ENCODE peak calls at places on chromosomes 7 and 10, in six cellular contexts. D is NCI-H1092; G is HT1080; W is A172; C is effector CD8-positive, alpha-beta T cell; B is stimulated activated CD4-positive, alpha-beta T cell treated with anti-CD3 and anti-CD28 coated beads, Interleukin-12 subunit alpha, Interleukin-12 subunit beta, amount 100 ng/mL, for 4 hours. O is an unnamed sample.

GRCh38 chr10:50917486-50917885 is 32.1 kb upstream of the A1CF start:
- DNase-seq in D (no peak), G (peak; percentile 48), W (peak; percentile 5), C (no peak), B (no peak), O (no peak)

GRCh38 chr10:108392286-108392685 is 1227.8 kb upstream of the SORCS1 start:
- DNase-seq in D (no peak), G (peak; percentile 59), W (peak; percentile 66), C (no peak), B (no peak), O (no peak)

GRCh38 chr7:140047197-140047596 is 15.6 kb downstream of the PARP12 start:
- DNase-seq in D (no peak), G (no peak), W (no peak), C (no peak), B (no peak), O (no peak)

GRCh38 chr7:122864016-122864415 is 22.2 kb downstream of the CADPS2 start:
- DNase-seq in D (no peak), G (no peak), W (no peak), C (no peak), B (no peak), O (no peak)

GRCh38 chr10:69835875-69836727 is 34.4 kb downstream of the COL13A1 start:
- DNase-seq in D (no peak), G (no peak), W (no peak), C (no peak), B (no peak), O (no peak)

GRCh38 chr10:6013413-6014192 is 36.3 kb upstream of the IL15RA start:
- DNase-seq in D (no peak), G (no peak), W (no peak), C (no peak), B (no peak), O (no peak)

GRCh38 chr7:13201628-13202027 is 514.2 kb downstream of the ARL4A start:
- DNase-seq in D (no peak), G (no peak), W (no peak), C (no peak), B (no peak), O (no peak)

GRCh38 chr7:41579961-41580935 is 122.6 kb downstream of the INHBA start:
- DNase-seq in D (no peak), G (peak; percentile 93), W (peak; percentile 98), C (no peak), B (no peak), O (no peak)

GRCh38 chr7:84686373-84686772 is 491.8 kb upstream of the SEMA3A start:
- DNase-seq in D (no peak), G (no peak), W (no peak), C (no peak), B (no peak), O (no peak)

GRCh38 chr10:97861351-97861750 is 11.7 kb downstream of the GOLGA7B start:
- DNase-seq in D (no peak), G (peak; percentile 87), W (peak; percentile 97), C (no peak), B (no peak), O (no peak)

GRCh38 chr7:139745330-139746143 is 32.3 kb downstream of the HIPK2 start:
- DNase-seq in D (peak; percentile 36), G (no peak), W (no peak), C (no peak), B (no peak), O (no peak)

GRCh38 chr7:20331231-20331880 is 656 bp downstream of the ITGB8 start:
- DNase-seq in D (peak; percentile 39), G (peak; percentile 24), W (peak; percentile 46), C (no peak), B (peak; percentile 4), O (peak; percentile 43)

GRCh38 chr7:140983802-140984201 is 30.9 kb downstream of the MRPS33 start:
- DNase-seq in D (no peak), G (peak; percentile 5), W (no peak), C (no peak), B (no peak), O (no peak)

GRCh38 chr10:33352154-33352553 is 17.7 kb upstream of the NRP1 start:
- DNase-seq in D (no peak), G (peak; percentile 80), W (peak; percentile 71), C (no peak), B (no peak), O (no peak)

GRCh38 chr10:109126541-109126940 is 796.8 kb downstream of the XPNPEP1 start:
- DNase-seq in D (no peak), G (no peak), W (no peak), C (no peak), B (no peak), O (no peak)

GRCh38 chr10:62666264-62666663 is 138.3 kb upstream of the ADO start:
- DNase-seq in D (no peak), G (no peak), W (no peak), C (no peak), B (no peak), O (no peak)

GRCh38 chr10:79286318-79286951 is 60.8 kb upstream of the PPIF start:
- DNase-seq in D (no peak), G (no peak), W (no peak), C (peak; percentile 38), B (peak; percentile 71), O (no peak)

GRCh38 chr7:147245274-147245673 is 1128.7 kb downstream of the CNTNAP2 start:
- DNase-seq in D (peak; percentile 25), G (peak; percentile 43), W (peak; percentile 63), C (no peak), B (no peak), O (no peak)

GRCh38 chr7:84237533-84238173 is 43.1 kb upstream of the SEMA3A start:
- DNase-seq in D (no peak), G (peak; percentile 94), W (peak; percentile 84), C (no peak), B (no peak), O (no peak)

GRCh38 chr7:101538596-101539459 is 90.3 kb downstream of the MYL10 start:
- DNase-seq in D (peak; percentile 22), G (peak; percentile 36), W (peak; percentile 25), C (peak; percentile 46), B (peak; percentile 56), O (peak; percentile 79)

GRCh38 chr10:113764598-113764997 is 13.1 kb downstream of the PLEKHS1 start:
- DNase-seq in D (no peak), G (no peak), W (no peak), C (no peak), B (no peak), O (no peak)

GRCh38 chr7:133703547-133703946 is 423.6 kb upstream of the LRGUK start:
- DNase-seq in D (no peak), G (peak; percentile 72), W (peak; percentile 42), C (no peak), B (no peak), O (no peak)

GRCh38 chr10:42111076-42111475 is 527.3 kb downstream of the ZNF33B start:
- DNase-seq in D (no peak), G (no peak), W (no peak), C (no peak), B (no peak), O (no peak)

GRCh38 chr10:48448796-48449195 is 142.3 kb downstream of the MAPK8 start:
- DNase-seq in D (no peak), G (peak; percentile 73), W (peak; percentile 60), C (no peak), B (no peak), O (no peak)

GRCh38 chr7:29309041-29309860 is 114.7 kb downstream of the CHN2 start:
- DNase-seq in D (peak; percentile 12), G (no peak), W (no peak), C (no peak), B (no peak), O (no peak)

GRCh38 chr10:1416456-1417037 is 320.8 kb downstream of the ADARB2 start:
- DNase-seq in D (no peak), G (no peak), W (no peak), C (no peak), B (no peak), O (peak; percentile 29)

GRCh38 chr10:22103701-22104100 is 100.2 kb upstream of the DNAJC1 start:
- DNase-seq in D (no peak), G (no peak), W (no peak), C (no peak), B (no peak), O (no peak)

GRCh38 chr7:22597845-22598244 is 97.9 kb upstream of the STEAP1B start:
- DNase-seq in D (no peak), G (peak; percentile 24), W (peak; percentile 81), C (no peak), B (no peak), O (no peak)

GRCh38 chr7:37952240-37952639 is 31.8 kb downstream of the EPDR1 start:
- DNase-seq in D (no peak), G (no peak), W (no peak), C (no peak), B (no peak), O (no peak)

GRCh38 chr10:11409357-11409756 is 202.1 kb downstream of the USP6NL start:
- DNase-seq in D (no peak), G (no peak), W (no peak), C (no peak), B (no peak), O (no peak)

GRCh38 chr10:118721005-118721876 is 33.5 kb downstream of the CACUL1 start:
- DNase-seq in D (peak; percentile 11), G (peak; percentile 42), W (peak; percentile 59), C (peak; percentile 46), B (peak; percentile 51), O (peak; percentile 62)